ENCODE peak calls at places on chromosomes 12 and 14, in eight cellular contexts. C, H, M, O, L, Q, V and N are unnamed samples.

GRCh38 chr14:73662439-73663056 is 17.8 kb downstream of the DNAL1 start:
- DNase-seq in V (peak; percentile 93), H (no peak), C (peak; percentile 91), L (no peak), O (no peak), Q (no peak), M (no peak), N (peak; percentile 5)

GRCh38 chr14:100124551-100125088 is 34.8 kb downstream of the DEGS2 start:
- DNase-seq in O (no peak), M (no peak), C (no peak), Q (no peak), V (no peak), L (peak; percentile 33), H (no peak), N (no peak)

GRCh38 chr14:68020999-68021663 is 201.6 kb downstream of the RAD51B start:
- DNase-seq in C (no peak), O (no peak), L (no peak), Q (no peak), H (no peak), M (no peak), V (no peak), N (peak; percentile 42)

GRCh38 chr14:59321184-59321952 is 132.9 kb downstream of the DAAM1 start:
- DNase-seq in L (no peak), C (peak; percentile 80), V (peak; percentile 81), O (no peak), H (no peak), Q (no peak), M (no peak), N (peak; percentile 46)

GRCh38 chr12:42124764-42125371 is 19.8 kb downstream of the GXYLT1 start:
- DNase-seq in H (no peak), L (no peak), Q (no peak), M (no peak), V (no peak), O (no peak), C (no peak), N (no peak)

GRCh38 chr12:93727195-93727811 is 50.1 kb downstream of the CRADD start:
- DNase-seq in H (no peak), O (no peak), M (no peak), Q (no peak), C (no peak), V (no peak), L (no peak), N (peak; percentile 12)

GRCh38 chr12:78725951-78726550 is 138.5 kb upstream of the SYT1 start:
- DNase-seq in Q (no peak), M (no peak), H (no peak), V (no peak), L (peak; percentile 79), O (no peak), C (no peak), N (peak; percentile 25)

GRCh38 chr14:65156568-65157366 is 54.5 kb upstream of the MAX start:
- DNase-seq in H (no peak), O (no peak), M (no peak), V (peak; percentile 76), L (no peak), Q (no peak), C (peak; percentile 87), N (peak; percentile 28)

GRCh38 chr12:22285871-22286270 is 48.6 kb downstream of the ST8SIA1 start:
- DNase-seq in V (peak; percentile 40), O (no peak), C (peak; percentile 16), L (no peak), H (no peak), Q (no peak), M (no peak), N (no peak)

GRCh38 chr12:27534060-27534764 is 10.2 kb downstream of the PPFIBP1 start:
- DNase-seq in V (peak; percentile 53), Q (no peak), H (peak; percentile 7), C (no peak), M (no peak), O (no peak), L (no peak), N (no peak)

GRCh38 chr14:34403646-34404045 is 58.4 kb downstream of the SPTSSA start:
- DNase-seq in O (no peak), V (no peak), L (no peak), Q (no peak), C (peak; percentile 10), M (no peak), H (no peak), N (no peak)